ENCODE peak calls at places on chromosomes 11 and 22, in eight cellular contexts. One of them, this sample, is unnamed.

GRCh38 chr22:29559853-29560252 is 6.3 kb upstream of the THOC5 start:
- DNase-seq in endothelial cell of umbilical vein: no peak
- DNase-seq in A549: no peak
- DNase-seq in prostate gland: no peak
- DNase-seq in Peyer's patch: no peak
- DNase-seq in ovary: no peak
- DNase-seq in H54: no peak
- DNase-seq in uterus: no peak
- DNase-seq in this sample: no peak

GRCh38 chr11:67056640-67057409 is at the start of gene RHOD:
- DNase-seq in endothelial cell of umbilical vein: peak; percentile 21
- DNase-seq in A549: no peak
- DNase-seq in prostate gland: peak; percentile 54
- DNase-seq in Peyer's patch: peak; percentile 86
- DNase-seq in ovary: peak; percentile 54
- DNase-seq in H54: no peak
- DNase-seq in uterus: peak; percentile 29
- DNase-seq in this sample: peak; percentile 80

GRCh38 chr22:33747576-33748180 is 172.6 kb downstream of the LARGE1 start:
- DNase-seq in endothelial cell of umbilical vein: no peak
- DNase-seq in A549: peak; percentile 7
- DNase-seq in prostate gland: no peak
- DNase-seq in Peyer's patch: peak; percentile 65
- DNase-seq in ovary: no peak
- DNase-seq in H54: no peak
- DNase-seq in uterus: no peak
- DNase-seq in this sample: no peak

GRCh38 chr11:121024989-121025388 is 1.1 kb downstream of the TBCEL start:
- DNase-seq in endothelial cell of umbilical vein: no peak
- DNase-seq in A549: no peak
- DNase-seq in prostate gland: no peak
- DNase-seq in Peyer's patch: no peak
- DNase-seq in ovary: no peak
- DNase-seq in H54: no peak
- DNase-seq in uterus: no peak
- DNase-seq in this sample: peak; percentile 8

GRCh38 chr11:101617735-101618332 is 34.0 kb upstream of the TRPC6 start:
- DNase-seq in endothelial cell of umbilical vein: no peak
- DNase-seq in A549: no peak
- DNase-seq in prostate gland: no peak
- DNase-seq in Peyer's patch: no peak
- DNase-seq in ovary: no peak
- DNase-seq in H54: no peak
- DNase-seq in uterus: no peak
- DNase-seq in this sample: peak; percentile 5

GRCh38 chr11:125245299-125245698 is 80.7 kb downstream of the PKNOX2 start:
- DNase-seq in endothelial cell of umbilical vein: no peak
- DNase-seq in A549: no peak
- DNase-seq in prostate gland: no peak
- DNase-seq in Peyer's patch: peak; percentile 42
- DNase-seq in ovary: no peak
- DNase-seq in H54: no peak
- DNase-seq in uterus: peak; percentile 37
- DNase-seq in this sample: no peak

GRCh38 chr11:72954860-72955259 is 140.6 kb downstream of the ATG16L2 start:
- DNase-seq in endothelial cell of umbilical vein: no peak
- DNase-seq in A549: no peak
- DNase-seq in prostate gland: no peak
- DNase-seq in Peyer's patch: no peak
- DNase-seq in ovary: no peak
- DNase-seq in H54: no peak
- DNase-seq in uterus: no peak
- DNase-seq in this sample: peak; percentile 23

GRCh38 chr11:126815111-126815510 is 185.5 kb downstream of the KIRREL3 start:
- DNase-seq in endothelial cell of umbilical vein: no peak
- DNase-seq in A549: no peak
- DNase-seq in prostate gland: no peak
- DNase-seq in Peyer's patch: no peak
- DNase-seq in ovary: no peak
- DNase-seq in H54: no peak
- DNase-seq in uterus: no peak
- DNase-seq in this sample: no peak

GRCh38 chr11:117888140-117888561 is 11.7 kb upstream of the FXYD6 start:
- DNase-seq in endothelial cell of umbilical vein: no peak
- DNase-seq in A549: no peak
- DNase-seq in prostate gland: no peak
- DNase-seq in Peyer's patch: no peak
- DNase-seq in ovary: no peak
- DNase-seq in H54: no peak
- DNase-seq in uterus: peak; percentile 18
- DNase-seq in this sample: peak; percentile 91

GRCh38 chr11:19218216-19218615 is 16.4 kb upstream of the CSRP3 start:
- DNase-seq in endothelial cell of umbilical vein: no peak
- DNase-seq in A549: no peak
- DNase-seq in prostate gland: no peak
- DNase-seq in Peyer's patch: no peak
- DNase-seq in ovary: no peak
- DNase-seq in H54: no peak
- DNase-seq in uterus: no peak
- DNase-seq in this sample: peak; percentile 9

GRCh38 chr11:62708423-62709261 is 1.2 kb downstream of the GNG3 start:
- DNase-seq in endothelial cell of umbilical vein: no peak
- DNase-seq in A549: no peak
- DNase-seq in prostate gland: peak; percentile 19
- DNase-seq in Peyer's patch: peak; percentile 62
- DNase-seq in ovary: peak; percentile 66
- DNase-seq in H54: no peak
- DNase-seq in uterus: peak; percentile 53
- DNase-seq in this sample: peak; percentile 45

GRCh38 chr11:20596629-20597129 is 2.7 kb upstream of the SLC6A5 start:
- DNase-seq in endothelial cell of umbilical vein: no peak
- DNase-seq in A549: no peak
- DNase-seq in prostate gland: no peak
- DNase-seq in Peyer's patch: no peak
- DNase-seq in ovary: no peak
- DNase-seq in H54: no peak
- DNase-seq in uterus: no peak
- DNase-seq in this sample: no peak

GRCh38 chr11:833114-833791 is 501 bp downstream of the CD151 start:
- DNase-seq in endothelial cell of umbilical vein: peak; percentile 63
- DNase-seq in A549: peak; percentile 55
- DNase-seq in prostate gland: no peak
- DNase-seq in Peyer's patch: peak; percentile 87
- DNase-seq in ovary: no peak
- DNase-seq in H54: no peak
- DNase-seq in uterus: no peak
- DNase-seq in this sample: peak; percentile 60

GRCh38 chr11:115616941-115617340 is 112.7 kb upstream of the CADM1 start:
- DNase-seq in endothelial cell of umbilical vein: no peak
- DNase-seq in A549: no peak
- DNase-seq in prostate gland: no peak
- DNase-seq in Peyer's patch: no peak
- DNase-seq in ovary: no peak
- DNase-seq in H54: no peak
- DNase-seq in uterus: peak; percentile 24
- DNase-seq in this sample: no peak

DNA sequence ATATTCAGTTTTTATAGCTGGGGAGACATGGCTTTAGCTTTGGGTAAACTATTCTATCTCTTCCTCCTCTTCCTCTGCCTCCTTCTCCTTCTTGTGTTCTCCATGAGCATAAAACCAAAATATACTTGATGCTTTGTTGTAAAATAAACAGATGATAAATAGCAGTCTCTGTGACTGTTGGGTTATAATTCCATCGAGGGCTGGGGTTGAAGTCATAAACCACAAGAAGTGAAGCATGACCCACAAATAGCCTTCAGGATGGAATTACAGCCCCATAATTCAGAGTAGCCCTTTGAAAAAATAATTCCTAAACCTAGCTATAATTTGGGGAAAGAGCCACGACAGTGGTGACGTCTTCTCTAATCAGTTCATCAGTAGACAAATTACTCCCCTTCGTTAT is 177.7 kb downstream of the SNX19 start:
- DNase-seq in endothelial cell of umbilical vein: no peak
- DNase-seq in A549: no peak
- DNase-seq in prostate gland: no peak
- DNase-seq in Peyer's patch: no peak
- DNase-seq in ovary: no peak
- DNase-seq in H54: no peak
- DNase-seq in uterus: no peak
- DNase-seq in this sample: no peak
- TF ChIP-seq POLR2A in endothelial cell of umbilical vein: no peak
- TF ChIP-seq POLR2A in A549: no peak
- TF ChIP-seq POLR2A in prostate gland: no peak
- TF ChIP-seq POLR2A in Peyer's patch: no peak
- TF ChIP-seq POLR2A in ovary: no peak
- TF ChIP-seq POLR2A in H54: no peak
- TF ChIP-seq POLR2A in uterus: no peak
- TF ChIP-seq POLR2A in this sample: no peak

GRCh38 chr11:34916014-34916809 is at the start of the genes APIP and PDHX:
- DNase-seq in endothelial cell of umbilical vein: peak; percentile 98
- DNase-seq in A549: peak; percentile 99
- DNase-seq in prostate gland: peak; percentile 99
- DNase-seq in Peyer's patch: peak; percentile 99
- DNase-seq in ovary: peak; percentile 99
- DNase-seq in H54: peak; percentile 85
- DNase-seq in uterus: peak; percentile 99
- DNase-seq in this sample: peak; percentile 100
- TF ChIP-seq POLR2A in endothelial cell of umbilical vein: peak; percentile 98
- TF ChIP-seq POLR2A in A549: peak; percentile 97
- TF ChIP-seq POLR2A in prostate gland: peak; percentile 99
- TF ChIP-seq POLR2A in Peyer's patch: peak; percentile 93
- TF ChIP-seq POLR2A in ovary: peak; percentile 92
- TF ChIP-seq POLR2A in H54: peak; percentile 99
- TF ChIP-seq POLR2A in uterus: peak; percentile 91
- TF ChIP-seq POLR2A in this sample: peak; percentile 95

GRCh38 chr11:46380340-46381045 is 976 bp upstream of the MDK start:
- DNase-seq in endothelial cell of umbilical vein: peak; percentile 67
- DNase-seq in A549: no peak
- DNase-seq in prostate gland: peak; percentile 57
- DNase-seq in Peyer's patch: peak; percentile 90
- DNase-seq in ovary: peak; percentile 86
- DNase-seq in H54: peak; percentile 86
- DNase-seq in uterus: peak; percentile 74
- DNase-seq in this sample: peak; percentile 63
- TF ChIP-seq POLR2A in endothelial cell of umbilical vein: no peak
- TF ChIP-seq POLR2A in A549: no peak
- TF ChIP-seq POLR2A in prostate gland: peak; percentile 30
- TF ChIP-seq POLR2A in Peyer's patch: peak; percentile 35
- TF ChIP-seq POLR2A in ovary: peak; percentile 18
- TF ChIP-seq POLR2A in H54: peak; percentile 5
- TF ChIP-seq POLR2A in uterus: no peak
- TF ChIP-seq POLR2A in this sample: no peak

GRCh38 chr22:39013923-39014722 is at the start of gene APOBEC3C:
- DNase-seq in endothelial cell of umbilical vein: peak; percentile 30
- DNase-seq in A549: peak; percentile 80
- DNase-seq in prostate gland: peak; percentile 85
- DNase-seq in Peyer's patch: peak; percentile 68
- DNase-seq in ovary: peak; percentile 84
- DNase-seq in H54: peak; percentile 50
- DNase-seq in uterus: peak; percentile 94
- DNase-seq in this sample: peak; percentile 84
- TF ChIP-seq POLR2A in endothelial cell of umbilical vein: no peak
- TF ChIP-seq POLR2A in A549: peak; percentile 51
- TF ChIP-seq POLR2A in prostate gland: peak; percentile 89
- TF ChIP-seq POLR2A in Peyer's patch: peak; percentile 67
- TF ChIP-seq POLR2A in ovary: peak; percentile 36
- TF ChIP-seq POLR2A in H54: peak; percentile 64
- TF ChIP-seq POLR2A in uterus: peak; percentile 67
- TF ChIP-seq POLR2A in this sample: peak; percentile 69

GRCh38 chr11:33700425-33701271 is at the start of gene C11orf91:
- DNase-seq in endothelial cell of umbilical vein: peak; percentile 98
- DNase-seq in A549: peak; percentile 93
- DNase-seq in prostate gland: peak; percentile 93
- DNase-seq in Peyer's patch: peak; percentile 98
- DNase-seq in ovary: peak; percentile 99
- DNase-seq in H54: peak; percentile 56
- DNase-seq in uterus: peak; percentile 97
- DNase-seq in this sample: peak; percentile 94
- TF ChIP-seq POLR2A in endothelial cell of umbilical vein: peak; percentile 88
- TF ChIP-seq POLR2A in A549: peak; percentile 16
- TF ChIP-seq POLR2A in prostate gland: peak; percentile 60
- TF ChIP-seq POLR2A in Peyer's patch: peak; percentile 48
- TF ChIP-seq POLR2A in ovary: peak; percentile 33
- TF ChIP-seq POLR2A in H54: peak; percentile 34
- TF ChIP-seq POLR2A in uterus: peak; percentile 61
- TF ChIP-seq POLR2A in this sample: no peak